ENCODE peak calls at places on chromosomes 1 and 21, in eight cellular contexts. G is NCI-H1436 treated with DMSO at 0.1 percent for 48 hours; B is CD8-positive, alpha-beta T cell; T is left ventricle myocardium inferior; O is retinal pigment epithelial cell; Q is NCI-H1105; X is NCI-H510A; C is M059J. E is an unnamed sample.

GRCh38 chr1:108801101-108801500 is 54.6 kb downstream of the STXBP3 start:
- DNase-seq in O (peak), G (no peak), Q (no peak), X (no peak), B (no peak), C (peak), T (no peak), E (no peak)

GRCh38 chr1:48333316-48333715 is 110.8 kb downstream of the SLC5A9 start:
- DNase-seq in C (no peak), B (no peak), Q (no peak), G (no peak), O (no peak), T (no peak), X (no peak), E (no peak)

GRCh38 chr1:209675567-209676154 is 449 bp downstream of the G0S2 start:
- DNase-seq in O (no peak), Q (no peak), C (peak), T (peak), G (no peak), B (no peak), X (peak), E (peak)

GRCh38 chr1:1304331-1305299 is 3.1 kb downstream of the ACAP3 start:
- DNase-seq in Q (peak), T (peak), G (peak), C (peak), B (no peak), O (no peak), X (peak), E (peak)

GRCh38 chr1:172341697-172342096 is 78.8 kb upstream of the C1orf105 start:
- DNase-seq in C (no peak), T (no peak), B (no peak), Q (no peak), G (no peak), X (no peak), O (no peak), E (no peak)

GRCh38 chr1:200488375-200489165 is 78.7 kb upstream of the ZNF281 start:
- DNase-seq in G (no peak), X (peak), T (no peak), Q (peak), C (peak), O (peak), B (peak), E (no peak)

GRCh38 chr1:3767328-3767925 is 5.1 kb upstream of the SMIM1 start:
- DNase-seq in C (no peak), B (no peak), X (no peak), O (no peak), Q (no peak), T (no peak), G (no peak), E (peak)

GRCh38 chr1:70426154-70427131 is 15.4 kb downstream of the CTH start:
- DNase-seq in C (no peak), T (no peak), G (no peak), O (no peak), X (no peak), Q (no peak), B (no peak), E (no peak)

GRCh38 chr1:93704063-93704462 is 22.4 kb upstream of the BCAR3 start:
- DNase-seq in T (no peak), C (no peak), B (no peak), Q (no peak), X (no peak), G (no peak), O (no peak), E (no peak)

GRCh38 chr1:13730751-13731482 is 30.9 kb downstream of the PRDM2 start:
- DNase-seq in T (no peak), O (peak), B (peak), Q (no peak), X (peak), G (no peak), C (peak), E (no peak)

GRCh38 chr1:110460253-110461220 is 9.6 kb downstream of the PROK1 start:
- DNase-seq in C (peak), G (no peak), Q (peak), T (peak), O (no peak), X (peak), B (peak), E (no peak)

GRCh38 chr1:94654031-94654430 is 112.5 kb upstream of the F3 start:
- DNase-seq in B (no peak), O (peak), X (no peak), G (no peak), Q (no peak), C (peak), T (no peak), E (no peak)

GRCh38 chr1:37393173-37393572 is 81.2 kb upstream of the ZC3H12A start:
- DNase-seq in O (no peak), C (no peak), G (peak), B (no peak), X (peak), T (no peak), Q (peak), E (no peak)

GRCh38 chr1:155136728-155137127 is 1.1 kb downstream of the SLC50A1 start:
- DNase-seq in T (no peak), Q (no peak), X (no peak), C (no peak), B (no peak), G (no peak), O (no peak), E (no peak)

GRCh38 chr21:30463713-30464112 is 16.5 kb downstream of the KRTAP19-1 start:
- DNase-seq in Q (no peak), X (no peak), C (peak), T (no peak), G (no peak), B (no peak), O (no peak), E (no peak)

GRCh38 chr1:192535916-192536662 is 39.5 kb upstream of the RGS1 start:
- DNase-seq in B (no peak), X (no peak), T (no peak), C (peak), Q (no peak), G (no peak), O (no peak), E (no peak)

GRCh38 chr1:55955237-55955636 is 624.1 kb downstream of the PLPP3 start:
- DNase-seq in C (peak), Q (no peak), B (no peak), T (no peak), X (no peak), G (no peak), O (no peak), E (no peak)

GRCh38 chr1:238589843-238590435 is 699.2 kb upstream of the ZP4 start:
- DNase-seq in T (no peak), X (no peak), C (no peak), G (no peak), B (no peak), O (no peak), Q (no peak), E (no peak)

GRCh38 chr1:224540535-224540934 is 75.6 kb upstream of the CNIH3 start:
- DNase-seq in C (peak), Q (peak), O (peak), G (no peak), T (no peak), B (no peak), X (no peak), E (no peak)

GRCh38 chr1:199396456-199396855 is 631.1 kb upstream of the NR5A2 start:
- DNase-seq in T (no peak), B (no peak), X (no peak), O (no peak), C (no peak), G (no peak), Q (no peak), E (no peak)

GRCh38 chr1:18556364-18556763 is 74.3 kb upstream of the PAX7 start:
- DNase-seq in B (no peak), O (no peak), T (no peak), G (no peak), X (no peak), C (peak), Q (no peak), E (no peak)

GRCh38 chr1:115214098-115214497 is 124.0 kb downstream of the NGF start:
- DNase-seq in T (no peak), G (no peak), B (no peak), X (no peak), O (no peak), C (no peak), Q (no peak), E (no peak)

GRCh38 chr1:221439008-221439733 is 302.7 kb downstream of the DUSP10 start:
- DNase-seq in X (no peak), Q (no peak), G (no peak), O (no peak), B (peak), C (peak), T (no peak), E (no peak)

GRCh38 chr1:158285756-158286241 is 3.9 kb upstream of the CD1C start:
- DNase-seq in Q (no peak), T (peak), X (no peak), O (no peak), B (no peak), G (no peak), C (peak), E (peak)

GRCh38 chr1:216464489-216464888 is 41.2 kb upstream of the USH2A start:
- DNase-seq in T (no peak), B (no peak), O (no peak), Q (no peak), X (no peak), C (peak), G (no peak), E (no peak)

E was measured in heart left ventricle.